ENCODE peak calls at places on chromosomes 7 and 10, in ten cellular contexts. One of them, this sample, is unnamed.
A peak's percentile ranks its signal among the peaks of the same experiment; 100 is the strongest.

GRCh38 chr7:142854505-142855400 is at the start of gene EPHB6:
- DNase-seq in stomach: peak; percentile 89
- DNase-seq in breast epithelium: peak; percentile 47
- DNase-seq in IMR-90: peak; percentile 15
- DNase-seq in adrenal gland: peak; percentile 78
- DNase-seq in transverse colon: peak; percentile 87
- DNase-seq in ovary: peak; percentile 93
- DNase-seq in NB4: peak; percentile 89
- DNase-seq in A549: peak; percentile 33
- DNase-seq in heart left ventricle: peak; percentile 89
- DNase-seq in this sample: no peak

GRCh38 chr10:25441270-25441669 is 266.5 kb downstream of the GPR158 start:
- DNase-seq in IMR-90: no peak
- DNase-seq in A549: no peak
- DNase-seq in ovary: no peak
- DNase-seq in heart left ventricle: no peak
- DNase-seq in stomach: no peak
- DNase-seq in adrenal gland: no peak
- DNase-seq in breast epithelium: no peak
- DNase-seq in NB4: no peak
- DNase-seq in transverse colon: no peak
- DNase-seq in this sample: no peak

GRCh38 chr10:43407148-43407575 is 1.8 kb downstream of the HNRNPF start:
- DNase-seq in heart left ventricle: peak; percentile 81
- DNase-seq in A549: no peak
- DNase-seq in breast epithelium: no peak
- DNase-seq in adrenal gland: peak; percentile 67
- DNase-seq in NB4: peak; percentile 66
- DNase-seq in stomach: peak; percentile 66
- DNase-seq in IMR-90: peak; percentile 36
- DNase-seq in ovary: peak; percentile 82
- DNase-seq in transverse colon: peak; percentile 73
- DNase-seq in this sample: no peak

GRCh38 chr10:69180525-69181204 is 631 bp downstream of the SUPV3L1 start:
- DNase-seq in IMR-90: peak; percentile 32
- DNase-seq in A549: peak; percentile 24
- DNase-seq in ovary: no peak
- DNase-seq in NB4: peak; percentile 78
- DNase-seq in transverse colon: no peak
- DNase-seq in breast epithelium: no peak
- DNase-seq in adrenal gland: no peak
- DNase-seq in stomach: no peak
- DNase-seq in heart left ventricle: no peak
- DNase-seq in this sample: peak; percentile 32

GRCh38 chr7:132930881-132931280 is 151.0 kb downstream of the CHCHD3 start:
- DNase-seq in A549: no peak
- DNase-seq in stomach: no peak
- DNase-seq in IMR-90: peak; percentile 3
- DNase-seq in transverse colon: no peak
- DNase-seq in adrenal gland: no peak
- DNase-seq in NB4: peak; percentile 46
- DNase-seq in ovary: no peak
- DNase-seq in heart left ventricle: no peak
- DNase-seq in breast epithelium: no peak
- DNase-seq in this sample: no peak

GRCh38 chr10:63267414-63268138 is 134.4 kb downstream of the NRBF2 start:
- DNase-seq in stomach: no peak
- DNase-seq in transverse colon: no peak
- DNase-seq in heart left ventricle: no peak
- DNase-seq in ovary: no peak
- DNase-seq in IMR-90: peak; percentile 94
- DNase-seq in A549: peak; percentile 12
- DNase-seq in breast epithelium: no peak
- DNase-seq in adrenal gland: no peak
- DNase-seq in NB4: peak; percentile 69
- DNase-seq in this sample: peak; percentile 17

GRCh38 chr7:64618785-64619456 is 47.0 kb upstream of the ZNF107 start:
- DNase-seq in IMR-90: peak; percentile 60
- DNase-seq in ovary: no peak
- DNase-seq in adrenal gland: peak; percentile 43
- DNase-seq in stomach: no peak
- DNase-seq in breast epithelium: no peak
- DNase-seq in NB4: peak; percentile 84
- DNase-seq in transverse colon: no peak
- DNase-seq in heart left ventricle: no peak
- DNase-seq in A549: no peak
- DNase-seq in this sample: peak; percentile 14

GRCh38 chr10:18610517-18610916 is 40.9 kb downstream of the NSUN6 start:
- DNase-seq in ovary: no peak
- DNase-seq in transverse colon: peak; percentile 35
- DNase-seq in A549: peak; percentile 87
- DNase-seq in NB4: no peak
- DNase-seq in stomach: no peak
- DNase-seq in breast epithelium: no peak
- DNase-seq in heart left ventricle: no peak
- DNase-seq in adrenal gland: peak; percentile 65
- DNase-seq in IMR-90: peak; percentile 87
- DNase-seq in this sample: peak; percentile 61

GRCh38 chr10:33808475-33808874 is 474.0 kb upstream of the NRP1 start:
- DNase-seq in stomach: no peak
- DNase-seq in NB4: no peak
- DNase-seq in IMR-90: peak; percentile 4
- DNase-seq in ovary: no peak
- DNase-seq in adrenal gland: no peak
- DNase-seq in breast epithelium: no peak
- DNase-seq in transverse colon: no peak
- DNase-seq in heart left ventricle: no peak
- DNase-seq in A549: no peak
- DNase-seq in this sample: no peak

GRCh38 chr10:71940752-71941151 is 23.4 kb upstream of the CHST3 start:
- DNase-seq in heart left ventricle: no peak
- DNase-seq in ovary: no peak
- DNase-seq in NB4: no peak
- DNase-seq in IMR-90: no peak
- DNase-seq in breast epithelium: no peak
- DNase-seq in A549: no peak
- DNase-seq in adrenal gland: no peak
- DNase-seq in stomach: no peak
- DNase-seq in transverse colon: no peak
- DNase-seq in this sample: no peak

GRCh38 chr7:144738708-144739314 is 97.0 kb downstream of the TPK1 start:
- DNase-seq in IMR-90: no peak
- DNase-seq in heart left ventricle: no peak
- DNase-seq in adrenal gland: no peak
- DNase-seq in breast epithelium: no peak
- DNase-seq in ovary: no peak
- DNase-seq in A549: peak; percentile 1
- DNase-seq in NB4: peak; percentile 52
- DNase-seq in stomach: no peak
- DNase-seq in transverse colon: no peak
- DNase-seq in this sample: no peak

GRCh38 chr10:100370976-100371706 is 24.1 kb downstream of the SCD start:
- DNase-seq in breast epithelium: peak; percentile 90
- DNase-seq in A549: peak; percentile 86
- DNase-seq in NB4: peak; percentile 74
- DNase-seq in IMR-90: peak; percentile 87
- DNase-seq in ovary: peak; percentile 61
- DNase-seq in stomach: peak; percentile 83
- DNase-seq in adrenal gland: peak; percentile 80
- DNase-seq in heart left ventricle: peak; percentile 86
- DNase-seq in transverse colon: peak; percentile 91
- DNase-seq in this sample: peak; percentile 77
- TF ChIP-seq POLR2A in breast epithelium: no peak
- TF ChIP-seq POLR2A in A549: peak; percentile 38
- TF ChIP-seq POLR2A in NB4: peak; percentile 5
- TF ChIP-seq POLR2A in IMR-90: peak; percentile 15
- TF ChIP-seq POLR2A in ovary: no peak
- TF ChIP-seq POLR2A in stomach: no peak
- TF ChIP-seq POLR2A in adrenal gland: peak; percentile 79
- TF ChIP-seq POLR2A in heart left ventricle: no peak
- TF ChIP-seq POLR2A in transverse colon: peak; percentile 82
- TF ChIP-seq POLR2A in this sample: no peak

DNA sequence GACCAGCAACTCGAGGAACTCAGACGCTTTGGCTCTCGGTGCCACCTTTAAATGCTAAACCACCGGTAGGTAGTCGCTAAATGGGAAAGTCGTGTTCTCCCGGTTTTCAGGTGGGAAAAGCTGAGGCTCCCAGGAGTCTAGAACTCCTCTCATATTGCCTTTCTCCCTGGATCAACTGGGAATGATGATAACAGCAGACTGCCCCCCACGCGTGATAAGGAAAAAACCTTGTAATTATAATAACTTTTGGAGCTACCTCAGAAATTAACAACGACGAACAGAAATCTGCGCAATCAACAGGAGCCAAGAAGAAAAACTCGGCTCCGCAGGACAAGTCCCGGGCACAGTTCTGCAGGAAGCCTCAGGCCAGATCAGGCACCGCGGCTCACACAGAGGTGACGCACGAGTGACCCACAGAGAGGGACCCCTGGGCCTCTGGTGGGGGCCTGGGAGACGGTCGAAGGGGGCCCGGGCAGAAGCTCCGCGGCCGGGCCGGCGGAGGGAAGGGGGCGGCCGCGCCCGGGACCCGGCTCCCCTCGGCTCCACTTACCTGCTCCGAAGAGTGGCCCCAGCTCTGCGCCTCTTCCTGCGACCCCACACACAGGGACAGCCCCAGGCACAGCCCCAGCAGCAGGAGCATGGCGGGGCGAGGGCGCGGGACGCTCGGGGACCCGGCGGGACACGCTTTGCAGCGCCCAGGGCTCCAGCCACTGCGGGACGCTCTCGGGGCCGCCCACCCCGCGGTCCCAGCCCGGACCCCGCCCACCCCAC is at the start of gene ITIH5:
- DNase-seq in stomach: no peak
- DNase-seq in ovary: peak; percentile 46
- DNase-seq in heart left ventricle: peak; percentile 72
- DNase-seq in adrenal gland: no peak
- DNase-seq in transverse colon: no peak
- DNase-seq in breast epithelium: no peak
- DNase-seq in NB4: no peak
- DNase-seq in IMR-90: no peak
- DNase-seq in A549: no peak
- DNase-seq in this sample: no peak
- TF ChIP-seq POLR2A in stomach: no peak
- TF ChIP-seq POLR2A in ovary: no peak
- TF ChIP-seq POLR2A in heart left ventricle: no peak
- TF ChIP-seq POLR2A in adrenal gland: no peak
- TF ChIP-seq POLR2A in transverse colon: no peak
- TF ChIP-seq POLR2A in breast epithelium: no peak
- TF ChIP-seq POLR2A in NB4: no peak
- TF ChIP-seq POLR2A in IMR-90: no peak
- TF ChIP-seq POLR2A in A549: no peak
- TF ChIP-seq POLR2A in this sample: no peak

GRCh38 chr10:79488870-79489269 is 23.5 kb upstream of the EIF5AL1 start:
- DNase-seq in adrenal gland: no peak
- DNase-seq in transverse colon: no peak
- DNase-seq in IMR-90: no peak
- DNase-seq in A549: no peak
- DNase-seq in NB4: no peak
- DNase-seq in stomach: no peak
- DNase-seq in heart left ventricle: no peak
- DNase-seq in ovary: no peak
- DNase-seq in breast epithelium: no peak
- DNase-seq in this sample: no peak
- TF ChIP-seq POLR2A in adrenal gland: no peak
- TF ChIP-seq POLR2A in transverse colon: no peak
- TF ChIP-seq POLR2A in IMR-90: no peak
- TF ChIP-seq POLR2A in A549: no peak
- TF ChIP-seq POLR2A in NB4: no peak
- TF ChIP-seq POLR2A in stomach: no peak
- TF ChIP-seq POLR2A in heart left ventricle: no peak
- TF ChIP-seq POLR2A in ovary: no peak
- TF ChIP-seq POLR2A in breast epithelium: no peak
- TF ChIP-seq POLR2A in this sample: no peak

GRCh38 chr7:112207106-112207592 is 654 bp downstream of the ZNF277 start:
- DNase-seq in A549: peak; percentile 36
- DNase-seq in stomach: no peak
- DNase-seq in heart left ventricle: no peak
- DNase-seq in IMR-90: no peak
- DNase-seq in NB4: peak; percentile 35
- DNase-seq in breast epithelium: no peak
- DNase-seq in ovary: no peak
- DNase-seq in adrenal gland: no peak
- DNase-seq in transverse colon: no peak
- DNase-seq in this sample: peak; percentile 13

GRCh38 chr7:112207765-112208164 is 1.3 kb downstream of the ZNF277 start:
- DNase-seq in adrenal gland: no peak
- DNase-seq in transverse colon: no peak
- DNase-seq in IMR-90: no peak
- DNase-seq in NB4: no peak
- DNase-seq in stomach: no peak
- DNase-seq in heart left ventricle: no peak
- DNase-seq in breast epithelium: no peak
- DNase-seq in ovary: no peak
- DNase-seq in A549: no peak
- DNase-seq in this sample: no peak

GRCh38 chr7:112204776-112205347 is 1.3 kb downstream of the DOCK4 start:
- DNase-seq in ovary: no peak
- DNase-seq in breast epithelium: no peak
- DNase-seq in NB4: peak; percentile 72
- DNase-seq in stomach: no peak
- DNase-seq in heart left ventricle: no peak
- DNase-seq in adrenal gland: no peak
- DNase-seq in IMR-90: no peak
- DNase-seq in transverse colon: no peak
- DNase-seq in A549: peak; percentile 14
- DNase-seq in this sample: no peak

GRCh38 chr7:112205348-112206237 is 606 bp downstream of the DOCK4 start:
- DNase-seq in A549: peak; percentile 54
- DNase-seq in NB4: peak; percentile 71
- DNase-seq in ovary: peak; percentile 77
- DNase-seq in IMR-90: peak; percentile 64
- DNase-seq in adrenal gland: peak; percentile 66
- DNase-seq in heart left ventricle: peak; percentile 81
- DNase-seq in transverse colon: peak; percentile 65
- DNase-seq in breast epithelium: peak; percentile 31
- DNase-seq in stomach: peak; percentile 50
- DNase-seq in this sample: peak; percentile 14

DNA sequence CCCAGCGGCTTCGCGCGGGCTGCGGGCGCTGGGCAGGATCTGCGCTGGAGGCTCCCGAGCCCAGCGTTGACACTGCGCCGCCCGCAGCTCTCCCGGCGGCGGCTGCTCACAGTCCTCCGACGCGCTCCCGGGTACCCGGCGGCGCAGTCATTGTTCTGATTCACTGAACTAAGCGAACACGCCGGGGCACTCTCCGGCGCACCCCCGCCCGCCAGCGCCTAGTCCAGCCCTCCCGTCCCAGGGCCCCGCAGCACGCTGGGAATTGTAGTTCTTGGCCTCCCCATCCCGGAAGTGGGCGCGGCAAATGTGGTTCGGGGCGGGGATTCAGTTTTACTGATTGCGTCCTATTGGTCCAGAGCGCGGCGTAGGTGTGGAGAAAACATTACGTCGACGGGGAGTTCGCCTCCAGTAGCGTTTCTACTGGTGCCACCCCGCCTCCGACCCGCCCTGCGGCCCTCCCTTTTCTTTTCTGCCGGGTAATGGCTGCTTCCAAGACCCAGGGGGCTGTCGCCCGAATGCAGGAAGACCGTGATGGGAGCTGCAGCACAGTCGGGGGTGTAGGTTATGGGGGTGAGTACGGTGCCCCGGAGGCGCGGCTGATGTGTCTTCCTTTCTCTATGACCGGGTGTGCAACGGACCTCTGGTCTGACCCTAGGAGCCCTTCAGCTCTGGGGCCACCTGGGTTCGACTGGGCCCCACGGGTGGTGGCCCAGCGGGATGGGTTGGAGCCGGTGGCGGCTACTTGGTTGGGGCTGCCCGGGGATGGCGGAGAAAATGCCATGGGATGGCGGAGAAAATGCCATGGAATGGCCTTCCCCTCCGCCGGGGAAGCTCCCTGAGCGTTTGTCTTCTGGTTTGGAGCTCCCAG is at the start of the genes DOCK4 and ZNF277:
- DNase-seq in A549: peak; percentile 96
- DNase-seq in ovary: peak; percentile 99
- DNase-seq in adrenal gland: peak; percentile 99
- DNase-seq in heart left ventricle: peak; percentile 99
- DNase-seq in transverse colon: peak; percentile 99
- DNase-seq in stomach: peak; percentile 99
- DNase-seq in NB4: peak; percentile 100
- DNase-seq in IMR-90: peak; percentile 99
- DNase-seq in breast epithelium: peak; percentile 99
- DNase-seq in this sample: peak; percentile 77
- TF ChIP-seq POLR2A in A549: peak; percentile 69
- TF ChIP-seq POLR2A in ovary: peak; percentile 47
- TF ChIP-seq POLR2A in adrenal gland: peak; percentile 92
- TF ChIP-seq POLR2A in heart left ventricle: peak; percentile 60
- TF ChIP-seq POLR2A in transverse colon: peak; percentile 66
- TF ChIP-seq POLR2A in stomach: no peak
- TF ChIP-seq POLR2A in NB4: no peak
- TF ChIP-seq POLR2A in IMR-90: peak; percentile 87
- TF ChIP-seq POLR2A in breast epithelium: peak; percentile 50
- TF ChIP-seq POLR2A in this sample: peak; percentile 47

This sample was measured in H54.